ENCODE peak calls at places on chromosomes 7 and 10, in seven cellular contexts. S is esophagus muscularis mucosa, H is HCT116, M is breast epithelium, D is prostate gland, C is GM23338, R is K562. Z is an unnamed sample. For H3K4me1, the result is how much of the 10 kb centered on the place peaks cover.

GRCh38 chr7:73844131-73844547 is 1.8 kb upstream of the METTL27 start:
- DNase-seq in S (no peak), H (no peak), M (no peak), D (no peak), C (no peak), R (no peak), Z (no peak)

GRCh38 chr7:105808703-105809590 is 67.5 kb downstream of the ATXN7L1 start:
- DNase-seq in S (no peak), H (no peak), M (no peak), D (no peak), C (no peak), R (no peak), Z (no peak)

GRCh38 chr7:43694399-43694748 is 34.9 kb downstream of the COA1 start:
- DNase-seq in S (no peak), H (peak), M (no peak), D (no peak), C (no peak), R (no peak), Z (no peak)

GRCh38 chr7:147432068-147432467 is 1158.5 kb upstream of the C7orf33 start:
- DNase-seq in S (no peak), H (no peak), M (no peak), D (no peak), C (peak), R (no peak), Z (no peak)

GRCh38 chr10:72001026-72001380 is 36.8 kb downstream of the CHST3 start:
- DNase-seq in S (no peak), H (no peak), M (no peak), D (no peak), C (no peak), R (no peak), Z (peak)

GRCh38 chr10:59129867-59130266 is 46.6 kb upstream of the PHYHIPL start:
- DNase-seq in S (no peak), H (no peak), M (no peak), D (no peak), C (no peak), R (no peak), Z (no peak)

GRCh38 chr7:129295015-129295423 is 70.2 kb downstream of the AHCYL2 start:
- DNase-seq in S (no peak), H (no peak), M (no peak), D (no peak), C (no peak), R (no peak), Z (peak)

GRCh38 chr7:73827568-73828106 is 3.2 kb upstream of the CLDN4 start:
- DNase-seq in S (no peak), H (peak), M (peak), D (peak), C (peak), R (peak), Z (no peak)

GRCh38 chr10:44959243-44960097 is at the start of gene RASSF4:
- DNase-seq in S (peak), H (peak), M (peak), D (peak), C (peak), R (peak), Z (peak)

GRCh38 chr7:922334-923107 is 32.0 kb downstream of the ADAP1 start:
- DNase-seq in S (no peak), H (no peak), M (no peak), D (no peak), C (no peak), R (peak), Z (peak)

GRCh38 chr7:156703773-156704482 is 63.4 kb downstream of the RNF32 start:
- DNase-seq in S (no peak), H (no peak), M (no peak), D (no peak), C (no peak), R (no peak), Z (no peak)

GRCh38 chr7:90891529-90891928 is 295.4 kb downstream of the CDK14 start:
- DNase-seq in S (no peak), H (no peak), M (no peak), D (no peak), C (no peak), R (no peak), Z (no peak)

GRCh38 chr7:91503934-91504575 is 239.8 kb downstream of the FZD1 start:
- DNase-seq in S (no peak), H (no peak), M (no peak), D (no peak), C (no peak), R (no peak), Z (no peak)

GRCh38 chr7:122343986-122344620 is 39.6 kb upstream of the FEZF1 start:
- DNase-seq in S (no peak), H (no peak), M (no peak), D (no peak), C (peak), R (no peak), Z (no peak)

GRCh38 chr7:122340427-122340826 is 35.9 kb upstream of the FEZF1 start:
- DNase-seq in S (no peak), H (no peak), M (no peak), D (no peak), C (no peak), R (no peak), Z (no peak)

GRCh38 chr7:122337011-122337410 is 32.5 kb upstream of the FEZF1 start:
- DNase-seq in S (no peak), H (no peak), M (no peak), D (no peak), C (no peak), R (no peak), Z (no peak)

GRCh38 chr7:122339145-122339904 is 34.8 kb upstream of the FEZF1 start:
- DNase-seq in S (no peak), H (no peak), M (no peak), D (no peak), C (no peak), R (no peak), Z (no peak)
- H3K4me1 ChIP-seq in S (under half), H (under half), M (under half), D (under half), C (under half), R (under half), Z (under half)

DNA sequence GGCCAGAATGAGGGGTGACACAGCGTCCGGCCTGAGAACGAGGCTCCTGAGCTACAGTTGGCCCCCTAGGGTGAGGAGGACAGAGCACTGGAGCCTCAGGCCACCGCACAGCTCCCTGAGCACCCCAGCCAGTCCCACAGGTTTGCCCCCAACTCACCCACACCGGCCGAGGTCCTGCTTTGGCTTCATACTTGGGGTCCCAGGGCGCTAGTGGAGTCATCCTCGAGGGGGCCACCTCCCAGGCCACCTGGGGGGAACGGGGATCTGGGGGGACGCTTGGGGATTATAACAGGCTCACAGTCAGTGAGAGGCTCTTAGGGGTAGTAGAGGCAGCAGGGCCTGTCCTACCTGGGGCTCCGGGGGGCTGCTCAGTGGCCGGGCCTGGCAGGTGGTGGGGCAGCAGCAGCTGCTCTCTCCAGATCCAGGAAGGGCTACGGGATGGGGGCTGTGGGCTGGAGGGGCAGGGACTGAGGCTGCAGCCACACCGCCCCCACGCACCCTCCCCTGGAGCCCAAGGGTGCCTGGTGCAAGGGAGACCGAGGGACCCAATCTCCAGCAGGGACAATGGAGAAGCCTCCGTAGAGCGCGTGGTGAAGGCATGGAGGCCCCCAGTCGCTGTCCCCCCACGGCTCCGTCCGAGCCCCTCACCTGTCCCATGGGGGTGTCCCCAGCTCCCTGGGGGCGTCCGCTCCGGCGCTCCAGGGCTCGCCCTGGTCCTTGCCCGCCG is 588 bp downstream of the SAP25 start:
- DNase-seq in S (no peak), H (no peak), M (no peak), D (no peak), C (no peak), R (no peak), Z (no peak)
- TF ChIP-seq POLR2AphosphoS5 in S (no peak), H (no peak), M (no peak), D (no peak), C (no peak), R (no peak), Z (no peak)

GRCh38 chr10:100364735-100365391 is 17.8 kb downstream of the SCD start:
- DNase-seq in S (no peak), H (peak), M (peak), D (peak), C (peak), R (no peak), Z (peak)
- H3K4me1 ChIP-seq in S (under half), H (half or more), M (under half), D (under half), C (under half), R (under half), Z (under half)

DNA sequence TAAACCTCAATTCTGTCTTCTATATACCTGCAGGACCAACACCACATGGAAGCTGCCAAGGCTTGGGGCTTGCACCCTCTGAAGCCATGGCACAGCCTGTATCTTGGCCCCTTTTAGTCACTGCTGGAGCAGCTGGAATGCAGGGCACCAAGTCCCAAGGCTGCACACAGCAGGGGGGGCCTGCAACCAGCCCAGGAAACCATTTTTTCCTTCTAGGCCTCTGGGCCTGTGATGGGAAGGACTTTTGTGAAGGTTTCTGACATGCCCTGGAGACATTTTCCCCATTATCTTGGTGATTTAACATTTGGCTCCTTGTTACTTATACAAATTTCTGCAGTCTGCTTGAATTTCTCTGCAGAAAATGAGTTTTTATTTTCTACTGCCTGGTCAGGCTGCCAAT is 123.2 kb upstream of the PCGF5 start:
- DNase-seq in S (no peak), H (no peak), M (no peak), D (no peak), C (no peak), R (no peak), Z (no peak)
- TF ChIP-seq POLR2AphosphoS5 in S (no peak), H (no peak), M (no peak), D (no peak), C (no peak), R (no peak), Z (no peak)

GRCh38 chr10:80487791-80488538 is 33.9 kb downstream of the TSPAN14 start:
- DNase-seq in S (no peak), H (no peak), M (no peak), D (no peak), C (no peak), R (no peak), Z (no peak)

GRCh38 chr10:80487422-80487785 is 33.3 kb downstream of the TSPAN14 start:
- DNase-seq in S (no peak), H (no peak), M (no peak), D (no peak), C (no peak), R (no peak), Z (no peak)

GRCh38 chr10:80489371-80490112 is 35.4 kb downstream of the TSPAN14 start:
- DNase-seq in S (no peak), H (no peak), M (no peak), D (no peak), C (no peak), R (no peak), Z (no peak)

GRCh38 chr10:80486785-80487421 is 32.8 kb downstream of the TSPAN14 start:
- DNase-seq in S (no peak), H (no peak), M (no peak), D (no peak), C (no peak), R (no peak), Z (no peak)

GRCh38 chr10:80488539-80489066 is 34.5 kb downstream of the TSPAN14 start:
- DNase-seq in S (no peak), H (no peak), M (no peak), D (no peak), C (no peak), R (no peak), Z (no peak)
- H3K4me1 ChIP-seq in S (half or more), H (half or more), M (under half), D (under half), C (under half), R (half or more), Z (under half)

GRCh38 chr10:104348601-104349000 is 5.0 kb upstream of the CFAP58 start:
- DNase-seq in S (no peak), H (no peak), M (no peak), D (no peak), C (no peak), R (no peak), Z (no peak)
- TF ChIP-seq POLR2AphosphoS5 in S (no peak), H (no peak), M (no peak), D (no peak), C (no peak), R (no peak), Z (no peak)